ENCODE peak calls at places on chromosomes 6 and 20, in ten cellular contexts. One of them, this sample, is unnamed.

GRCh38 chr6:119318176-119318575 is 31.4 kb downstream of the MAN1A1 start:
- DNase-seq in HepG2: no peak
- DNase-seq in fibroblast of mammary gland: no peak
- DNase-seq in adrenal gland: no peak
- DNase-seq in heart right ventricle: no peak
- DNase-seq in PC-3: no peak
- DNase-seq in fibroblast of pulmonary artery: no peak
- DNase-seq in glutamatergic neuron: no peak
- DNase-seq in WERI-Rb-1: no peak
- DNase-seq in progenitor cell of endocrine pancreas: no peak
- DNase-seq in this sample: no peak

GRCh38 chr20:54766483-54766882 is 291.1 kb downstream of the DOK5 start:
- DNase-seq in HepG2: no peak
- DNase-seq in fibroblast of mammary gland: no peak
- DNase-seq in adrenal gland: no peak
- DNase-seq in heart right ventricle: no peak
- DNase-seq in PC-3: no peak
- DNase-seq in fibroblast of pulmonary artery: no peak
- DNase-seq in glutamatergic neuron: no peak
- DNase-seq in WERI-Rb-1: no peak
- DNase-seq in progenitor cell of endocrine pancreas: no peak
- DNase-seq in this sample: no peak

GRCh38 chr6:110944681-110945151 is 13.8 kb upstream of the GTF3C6 start:
- DNase-seq in HepG2: peak
- DNase-seq in fibroblast of mammary gland: peak
- DNase-seq in adrenal gland: no peak
- DNase-seq in heart right ventricle: no peak
- DNase-seq in PC-3: peak
- DNase-seq in fibroblast of pulmonary artery: peak
- DNase-seq in glutamatergic neuron: no peak
- DNase-seq in WERI-Rb-1: no peak
- DNase-seq in progenitor cell of endocrine pancreas: no peak
- DNase-seq in this sample: no peak

GRCh38 chr6:11149551-11149950 is 38.0 kb upstream of the ERVFRD-1 start:
- DNase-seq in HepG2: no peak
- DNase-seq in fibroblast of mammary gland: no peak
- DNase-seq in adrenal gland: no peak
- DNase-seq in heart right ventricle: no peak
- DNase-seq in PC-3: no peak
- DNase-seq in fibroblast of pulmonary artery: no peak
- DNase-seq in glutamatergic neuron: no peak
- DNase-seq in WERI-Rb-1: no peak
- DNase-seq in progenitor cell of endocrine pancreas: no peak
- DNase-seq in this sample: no peak

GRCh38 chr6:139905404-139906052 is 531.1 kb upstream of the CITED2 start:
- DNase-seq in HepG2: no peak
- DNase-seq in fibroblast of mammary gland: no peak
- DNase-seq in adrenal gland: no peak
- DNase-seq in heart right ventricle: no peak
- DNase-seq in PC-3: no peak
- DNase-seq in fibroblast of pulmonary artery: peak
- DNase-seq in glutamatergic neuron: no peak
- DNase-seq in WERI-Rb-1: no peak
- DNase-seq in progenitor cell of endocrine pancreas: no peak
- DNase-seq in this sample: no peak

GRCh38 chr6:13453771-13454251 is 33.6 kb downstream of the GFOD1 start:
- DNase-seq in HepG2: no peak
- DNase-seq in fibroblast of mammary gland: peak
- DNase-seq in adrenal gland: no peak
- DNase-seq in heart right ventricle: no peak
- DNase-seq in PC-3: peak
- DNase-seq in fibroblast of pulmonary artery: peak
- DNase-seq in glutamatergic neuron: no peak
- DNase-seq in WERI-Rb-1: no peak
- DNase-seq in progenitor cell of endocrine pancreas: no peak
- DNase-seq in this sample: no peak

GRCh38 chr20:36591854-36592641 is 13.5 kb upstream of the RAB5IF start:
- DNase-seq in HepG2: peak
- DNase-seq in fibroblast of mammary gland: peak
- DNase-seq in adrenal gland: peak
- DNase-seq in heart right ventricle: peak
- DNase-seq in PC-3: peak
- DNase-seq in fibroblast of pulmonary artery: peak
- DNase-seq in glutamatergic neuron: no peak
- DNase-seq in WERI-Rb-1: peak
- DNase-seq in progenitor cell of endocrine pancreas: no peak
- DNase-seq in this sample: no peak

GRCh38 chr6:46002264-46002663 is 13.4 kb downstream of the CLIC5 start:
- DNase-seq in HepG2: no peak
- DNase-seq in fibroblast of mammary gland: no peak
- DNase-seq in adrenal gland: no peak
- DNase-seq in heart right ventricle: no peak
- DNase-seq in PC-3: no peak
- DNase-seq in fibroblast of pulmonary artery: no peak
- DNase-seq in glutamatergic neuron: no peak
- DNase-seq in WERI-Rb-1: no peak
- DNase-seq in progenitor cell of endocrine pancreas: no peak
- DNase-seq in this sample: no peak

GRCh38 chr6:106702451-106703110 is 73.2 kb downstream of the QRSL1 start:
- DNase-seq in HepG2: peak
- DNase-seq in fibroblast of mammary gland: no peak
- DNase-seq in adrenal gland: no peak
- DNase-seq in heart right ventricle: no peak
- DNase-seq in PC-3: no peak
- DNase-seq in fibroblast of pulmonary artery: no peak
- DNase-seq in glutamatergic neuron: no peak
- DNase-seq in WERI-Rb-1: no peak
- DNase-seq in progenitor cell of endocrine pancreas: no peak
- DNase-seq in this sample: no peak

GRCh38 chr6:30685157-30685976 is 1.1 kb downstream of the PPP1R18 start:
- DNase-seq in HepG2: no peak
- DNase-seq in fibroblast of mammary gland: peak
- DNase-seq in adrenal gland: no peak
- DNase-seq in heart right ventricle: no peak
- DNase-seq in PC-3: no peak
- DNase-seq in fibroblast of pulmonary artery: peak
- DNase-seq in glutamatergic neuron: peak
- DNase-seq in WERI-Rb-1: no peak
- DNase-seq in progenitor cell of endocrine pancreas: no peak
- DNase-seq in this sample: no peak

GRCh38 chr20:61436268-61436667 is 184.2 kb downstream of the CDH4 start:
- DNase-seq in HepG2: no peak
- DNase-seq in fibroblast of mammary gland: peak
- DNase-seq in adrenal gland: no peak
- DNase-seq in heart right ventricle: no peak
- DNase-seq in PC-3: no peak
- DNase-seq in fibroblast of pulmonary artery: peak
- DNase-seq in glutamatergic neuron: no peak
- DNase-seq in WERI-Rb-1: no peak
- DNase-seq in progenitor cell of endocrine pancreas: no peak
- DNase-seq in this sample: no peak

GRCh38 chr6:37513576-37513975 is 13.9 kb upstream of the CCDC167 start:
- DNase-seq in HepG2: no peak
- DNase-seq in fibroblast of mammary gland: no peak
- DNase-seq in adrenal gland: no peak
- DNase-seq in heart right ventricle: no peak
- DNase-seq in PC-3: no peak
- DNase-seq in fibroblast of pulmonary artery: no peak
- DNase-seq in glutamatergic neuron: no peak
- DNase-seq in WERI-Rb-1: no peak
- DNase-seq in progenitor cell of endocrine pancreas: no peak
- DNase-seq in this sample: no peak
- TF ChIP-seq CTCF in HepG2: no peak
- TF ChIP-seq CTCF in fibroblast of mammary gland: no peak
- TF ChIP-seq CTCF in adrenal gland: no peak
- TF ChIP-seq CTCF in heart right ventricle: no peak
- TF ChIP-seq CTCF in PC-3: no peak
- TF ChIP-seq CTCF in fibroblast of pulmonary artery: no peak
- TF ChIP-seq CTCF in glutamatergic neuron: no peak
- TF ChIP-seq CTCF in WERI-Rb-1: no peak
- TF ChIP-seq CTCF in progenitor cell of endocrine pancreas: no peak
- TF ChIP-seq CTCF in this sample: no peak

GRCh38 chr20:23918896-23919295 is 39.3 kb upstream of the CST5 start:
- DNase-seq in HepG2: no peak
- DNase-seq in fibroblast of mammary gland: no peak
- DNase-seq in adrenal gland: no peak
- DNase-seq in heart right ventricle: no peak
- DNase-seq in PC-3: no peak
- DNase-seq in fibroblast of pulmonary artery: no peak
- DNase-seq in glutamatergic neuron: no peak
- DNase-seq in WERI-Rb-1: peak
- DNase-seq in progenitor cell of endocrine pancreas: no peak
- DNase-seq in this sample: no peak

GRCh38 chr20:23923311-23923710 is 43.8 kb upstream of the CST5 start:
- DNase-seq in HepG2: no peak
- DNase-seq in fibroblast of mammary gland: no peak
- DNase-seq in adrenal gland: no peak
- DNase-seq in heart right ventricle: no peak
- DNase-seq in PC-3: no peak
- DNase-seq in fibroblast of pulmonary artery: no peak
- DNase-seq in glutamatergic neuron: no peak
- DNase-seq in WERI-Rb-1: no peak
- DNase-seq in progenitor cell of endocrine pancreas: no peak
- DNase-seq in this sample: no peak

GRCh38 chr20:23918101-23918862 is 38.7 kb upstream of the CST5 start:
- DNase-seq in HepG2: no peak
- DNase-seq in fibroblast of mammary gland: no peak
- DNase-seq in adrenal gland: no peak
- DNase-seq in heart right ventricle: no peak
- DNase-seq in PC-3: no peak
- DNase-seq in fibroblast of pulmonary artery: no peak
- DNase-seq in glutamatergic neuron: peak
- DNase-seq in WERI-Rb-1: peak
- DNase-seq in progenitor cell of endocrine pancreas: no peak
- DNase-seq in this sample: no peak

GRCh38 chr20:23920408-23920780 is 40.8 kb upstream of the CST5 start:
- DNase-seq in HepG2: no peak
- DNase-seq in fibroblast of mammary gland: no peak
- DNase-seq in adrenal gland: no peak
- DNase-seq in heart right ventricle: no peak
- DNase-seq in PC-3: no peak
- DNase-seq in fibroblast of pulmonary artery: no peak
- DNase-seq in glutamatergic neuron: no peak
- DNase-seq in WERI-Rb-1: peak
- DNase-seq in progenitor cell of endocrine pancreas: no peak
- DNase-seq in this sample: no peak

GRCh38 chr20:23920936-23921335 is 41.4 kb upstream of the CST5 start:
- DNase-seq in HepG2: no peak
- DNase-seq in fibroblast of mammary gland: no peak
- DNase-seq in adrenal gland: no peak
- DNase-seq in heart right ventricle: no peak
- DNase-seq in PC-3: peak
- DNase-seq in fibroblast of pulmonary artery: no peak
- DNase-seq in glutamatergic neuron: no peak
- DNase-seq in WERI-Rb-1: no peak
- DNase-seq in progenitor cell of endocrine pancreas: no peak
- DNase-seq in this sample: no peak
- TF ChIP-seq CTCF in HepG2: no peak
- TF ChIP-seq CTCF in fibroblast of mammary gland: no peak
- TF ChIP-seq CTCF in adrenal gland: no peak
- TF ChIP-seq CTCF in heart right ventricle: no peak
- TF ChIP-seq CTCF in PC-3: no peak
- TF ChIP-seq CTCF in fibroblast of pulmonary artery: no peak
- TF ChIP-seq CTCF in glutamatergic neuron: no peak
- TF ChIP-seq CTCF in WERI-Rb-1: no peak
- TF ChIP-seq CTCF in progenitor cell of endocrine pancreas: no peak
- TF ChIP-seq CTCF in this sample: no peak

DNA sequence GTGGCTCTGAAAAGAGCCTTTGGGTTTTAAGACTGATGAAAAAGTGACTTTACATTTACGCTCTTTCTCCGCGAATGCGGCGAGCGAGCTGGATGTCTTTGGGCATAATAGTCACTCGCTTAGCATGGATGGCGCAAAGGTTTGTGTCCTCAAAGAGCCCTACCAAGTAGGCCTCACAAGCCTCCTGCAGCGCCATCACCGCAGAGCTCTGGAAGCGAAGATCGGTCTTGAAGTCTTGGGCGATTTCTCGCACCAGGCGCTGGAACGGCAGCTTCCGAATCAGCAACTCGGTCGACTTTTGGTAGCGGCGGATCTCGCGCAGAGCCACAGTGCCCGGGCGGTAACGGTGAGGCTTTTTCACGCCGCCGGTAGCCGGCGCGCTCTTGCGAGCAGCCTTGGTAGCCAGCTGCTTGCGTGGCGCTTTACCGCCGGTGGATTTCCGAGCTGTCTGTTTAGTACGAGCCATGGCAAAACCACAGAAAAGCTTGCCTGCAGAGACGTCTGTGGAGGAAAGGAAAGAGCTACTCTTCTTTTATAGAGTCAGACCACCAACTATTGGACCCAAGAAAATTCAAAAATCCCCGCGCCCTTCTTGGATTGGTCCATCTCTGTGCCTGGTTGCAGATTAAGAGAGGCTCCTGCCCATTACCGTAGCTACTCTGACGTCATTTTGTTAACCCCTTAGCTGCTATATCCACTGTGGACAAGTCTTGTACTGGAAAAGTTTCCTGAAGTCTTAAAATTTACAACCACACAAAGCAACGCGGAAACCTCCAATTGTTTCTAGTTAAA is 55.4 kb upstream of the HFE start:
- DNase-seq in HepG2: peak
- DNase-seq in fibroblast of mammary gland: peak
- DNase-seq in adrenal gland: peak
- DNase-seq in heart right ventricle: peak
- DNase-seq in PC-3: peak
- DNase-seq in fibroblast of pulmonary artery: peak
- DNase-seq in glutamatergic neuron: peak
- DNase-seq in WERI-Rb-1: peak
- DNase-seq in progenitor cell of endocrine pancreas: peak
- DNase-seq in this sample: peak
- TF ChIP-seq CTCF in HepG2: peak
- TF ChIP-seq CTCF in fibroblast of mammary gland: no peak
- TF ChIP-seq CTCF in adrenal gland: no peak
- TF ChIP-seq CTCF in heart right ventricle: peak
- TF ChIP-seq CTCF in PC-3: no peak
- TF ChIP-seq CTCF in fibroblast of pulmonary artery: peak
- TF ChIP-seq CTCF in glutamatergic neuron: no peak
- TF ChIP-seq CTCF in WERI-Rb-1: peak
- TF ChIP-seq CTCF in progenitor cell of endocrine pancreas: peak
- TF ChIP-seq CTCF in this sample: no peak

DNA sequence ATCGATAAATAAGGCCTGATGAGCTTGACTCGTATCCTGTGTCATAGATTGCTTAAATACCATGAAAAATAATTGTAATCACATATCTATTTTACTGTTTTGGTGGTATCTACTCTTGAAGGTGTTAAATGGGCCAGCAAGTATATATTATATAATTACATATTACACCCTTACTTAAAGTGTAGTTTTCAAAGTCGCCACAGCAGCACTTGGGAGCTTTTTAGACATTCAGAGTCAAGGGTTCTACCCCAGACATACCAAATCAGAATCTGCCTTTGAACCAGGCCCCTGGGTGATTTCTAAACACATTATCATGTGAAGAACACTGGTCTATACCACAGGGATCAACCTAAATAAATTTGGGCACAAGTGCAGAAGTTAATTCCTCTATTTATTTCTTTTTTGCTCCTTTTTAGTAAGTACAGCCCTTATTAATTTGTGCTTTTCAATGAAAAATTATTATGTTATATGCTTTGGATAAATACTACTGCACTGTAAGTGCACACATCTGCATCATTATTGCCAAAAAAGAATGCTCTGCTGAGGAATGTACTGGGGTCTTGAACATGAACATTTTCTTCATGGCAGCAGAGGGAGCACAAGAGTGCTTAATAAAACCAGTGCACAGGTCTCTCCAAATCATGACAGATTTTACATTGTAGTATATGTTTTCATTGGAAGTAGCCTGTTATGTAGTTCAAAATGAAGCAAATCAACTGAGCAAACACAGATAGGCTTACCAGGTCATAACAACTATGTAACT is 3.1 kb upstream of the ATXN1 start:
- DNase-seq in HepG2: peak
- DNase-seq in fibroblast of mammary gland: peak
- DNase-seq in adrenal gland: no peak
- DNase-seq in heart right ventricle: no peak
- DNase-seq in PC-3: peak
- DNase-seq in fibroblast of pulmonary artery: peak
- DNase-seq in glutamatergic neuron: no peak
- DNase-seq in WERI-Rb-1: no peak
- DNase-seq in progenitor cell of endocrine pancreas: no peak
- DNase-seq in this sample: no peak
- TF ChIP-seq CTCF in HepG2: peak
- TF ChIP-seq CTCF in fibroblast of mammary gland: peak
- TF ChIP-seq CTCF in adrenal gland: no peak
- TF ChIP-seq CTCF in heart right ventricle: peak
- TF ChIP-seq CTCF in PC-3: peak
- TF ChIP-seq CTCF in fibroblast of pulmonary artery: peak
- TF ChIP-seq CTCF in glutamatergic neuron: peak
- TF ChIP-seq CTCF in WERI-Rb-1: peak
- TF ChIP-seq CTCF in progenitor cell of endocrine pancreas: peak
- TF ChIP-seq CTCF in this sample: no peak